ENCODE peak calls at places on chromosomes 12 and 14, in seven cellular contexts. T is stomach, I is PC-3, V is transverse colon, H is heart right ventricle, W is SJCRH30, Z is neuronal stem cell. F is an unnamed sample. For H3K9me3, the result is how much of the 10 kb centered on the place peaks cover.

GRCh38 chr12:110373025-110373876 is 30.3 kb downstream of the ANAPC7 start:
- DNase-seq in T (no peak), I (no peak), V (no peak), H (no peak), W (no peak), Z (no peak), F (no peak)

GRCh38 chr12:6662602-6662905 is 365 bp downstream of the ING4 start:
- DNase-seq in T (no peak), I (no peak), V (no peak), H (no peak), W (no peak), Z (no peak), F (no peak)

GRCh38 chr12:64583395-64584172 is 26.7 kb upstream of the RASSF3 start:
- DNase-seq in T (no peak), I (no peak), V (no peak), H (no peak), W (no peak), Z (no peak), F (no peak)

GRCh38 chr14:64501326-64502171 is 2.1 kb downstream of the ZBTB25 start:
- DNase-seq in T (peak), I (peak), V (peak), H (peak), W (peak), Z (no peak), F (no peak)

GRCh38 chr12:26317942-26318565 is 122.7 kb downstream of the SSPN start:
- DNase-seq in T (no peak), I (peak), V (no peak), H (no peak), W (no peak), Z (no peak), F (no peak)

GRCh38 chr14:64556526-64556925 is 6.8 kb downstream of the PPP1R36 start:
- DNase-seq in T (no peak), I (peak), V (no peak), H (no peak), W (no peak), Z (no peak), F (no peak)

GRCh38 chr12:81078469-81079196 is 754 bp downstream of the ACSS3 start:
- DNase-seq in T (no peak), I (no peak), V (no peak), H (no peak), W (peak), Z (no peak), F (no peak)

GRCh38 chr12:71665109-71665476 is 992 bp downstream of the THAP2 start:
- DNase-seq in T (peak), I (peak), V (no peak), H (no peak), W (no peak), Z (no peak), F (no peak)

GRCh38 chr14:92717571-92718042 is 30.8 kb downstream of the LGMN start:
- DNase-seq in T (no peak), I (no peak), V (no peak), H (no peak), W (no peak), Z (no peak), F (no peak)

GRCh38 chr12:69908208-69908607 is 83.2 kb downstream of the MYRFL start:
- DNase-seq in T (no peak), I (no peak), V (no peak), H (no peak), W (no peak), Z (no peak), F (no peak)

GRCh38 chr14:93430319-93430801 is 379 bp upstream of the UNC79 start:
- DNase-seq in T (no peak), I (no peak), V (no peak), H (no peak), W (no peak), Z (peak), F (no peak)

GRCh38 chr12:49673446-49674317 is 33.5 kb downstream of the FMNL3 start:
- DNase-seq in T (peak), I (no peak), V (peak), H (peak), W (peak), Z (peak), F (no peak)

GRCh38 chr14:38989917-38990546 is 113.0 kb downstream of the SEC23A start:
- DNase-seq in T (no peak), I (no peak), V (no peak), H (no peak), W (no peak), Z (no peak), F (no peak)

GRCh38 chr12:105562727-105563072 is 232.2 kb downstream of the C12orf75 start:
- DNase-seq in T (peak), I (no peak), V (peak), H (no peak), W (peak), Z (no peak), F (no peak)

GRCh38 chr12:62898568-62898967 is 36.4 kb downstream of the PPM1H start:
- DNase-seq in T (no peak), I (peak), V (no peak), H (no peak), W (no peak), Z (no peak), F (no peak)

GRCh38 chr14:71029236-71029781 is 122.0 kb downstream of the PCNX1 start:
- DNase-seq in T (no peak), I (no peak), V (no peak), H (no peak), W (no peak), Z (no peak), F (no peak)

GRCh38 chr12:113961921-113962710 is 4.0 kb downstream of the RBM19 start:
- DNase-seq in T (no peak), I (peak), V (no peak), H (no peak), W (no peak), Z (no peak), F (no peak)

GRCh38 chr12:6536894-6537579 is 2.7 kb downstream of the GAPDH start:
- DNase-seq in T (no peak), I (no peak), V (no peak), H (no peak), W (no peak), Z (no peak), F (no peak)

GRCh38 chr12:56932867-56933266 is 1.3 kb downstream of the SDR9C7 start:
- DNase-seq in T (no peak), I (no peak), V (peak), H (peak), W (no peak), Z (no peak), F (no peak)

GRCh38 chr12:86193931-86194330 is 62.3 kb downstream of the MGAT4C start:
- DNase-seq in T (no peak), I (peak), V (no peak), H (no peak), W (no peak), Z (no peak), F (no peak)

GRCh38 chr14:81710232-81710845 is 176.7 kb upstream of the SEL1L start:
- DNase-seq in T (no peak), I (peak), V (no peak), H (no peak), W (peak), Z (peak), F (no peak)

GRCh38 chr14:72550513-72550912 is 343.4 kb downstream of the DPF3 start:
- DNase-seq in T (no peak), I (no peak), V (no peak), H (no peak), W (no peak), Z (no peak), F (no peak)

GRCh38 chr14:26323781-26324363 is 274.0 kb downstream of the NOVA1 start:
- DNase-seq in T (no peak), I (no peak), V (no peak), H (no peak), W (no peak), Z (peak), F (no peak)

GRCh38 chr12:82686223-82687019 is at the start of gene TMTC2:
- DNase-seq in T (peak), I (peak), V (peak), H (peak), W (peak), Z (peak), F (peak)

GRCh38 chr14:104436741-104437701 is 142.5 kb upstream of the C14orf180 start:
- DNase-seq in T (peak), I (no peak), V (peak), H (peak), W (no peak), Z (no peak), F (no peak)

GRCh38 chr12:118034429-118035193 is 18.1 kb downstream of the RFC5 start:
- DNase-seq in T (no peak), I (peak), V (peak), H (no peak), W (peak), Z (no peak), F (no peak)

GRCh38 chr12:71655495-71655894 is 8.2 kb downstream of the ZFC3H1 start:
- DNase-seq in T (no peak), I (no peak), V (no peak), H (no peak), W (no peak), Z (no peak), F (no peak)

GRCh38 chr14:105842105-105842504 is 315.7 kb downstream of the TMEM121 start:
- DNase-seq in T (no peak), I (no peak), V (no peak), H (no peak), W (no peak), Z (no peak), F (no peak)

GRCh38 chr14:105844810-105845724 is 318.7 kb downstream of the TMEM121 start:
- DNase-seq in T (no peak), I (no peak), V (no peak), H (no peak), W (no peak), Z (no peak), F (no peak)

GRCh38 chr14:105845725-105846309 is 319.4 kb downstream of the TMEM121 start:
- DNase-seq in T (no peak), I (no peak), V (no peak), H (no peak), W (no peak), Z (no peak), F (no peak)

GRCh38 chr14:105843444-105844046 is 317.2 kb downstream of the TMEM121 start:
- DNase-seq in T (no peak), I (no peak), V (no peak), H (no peak), W (no peak), Z (no peak), F (no peak)

DNA sequence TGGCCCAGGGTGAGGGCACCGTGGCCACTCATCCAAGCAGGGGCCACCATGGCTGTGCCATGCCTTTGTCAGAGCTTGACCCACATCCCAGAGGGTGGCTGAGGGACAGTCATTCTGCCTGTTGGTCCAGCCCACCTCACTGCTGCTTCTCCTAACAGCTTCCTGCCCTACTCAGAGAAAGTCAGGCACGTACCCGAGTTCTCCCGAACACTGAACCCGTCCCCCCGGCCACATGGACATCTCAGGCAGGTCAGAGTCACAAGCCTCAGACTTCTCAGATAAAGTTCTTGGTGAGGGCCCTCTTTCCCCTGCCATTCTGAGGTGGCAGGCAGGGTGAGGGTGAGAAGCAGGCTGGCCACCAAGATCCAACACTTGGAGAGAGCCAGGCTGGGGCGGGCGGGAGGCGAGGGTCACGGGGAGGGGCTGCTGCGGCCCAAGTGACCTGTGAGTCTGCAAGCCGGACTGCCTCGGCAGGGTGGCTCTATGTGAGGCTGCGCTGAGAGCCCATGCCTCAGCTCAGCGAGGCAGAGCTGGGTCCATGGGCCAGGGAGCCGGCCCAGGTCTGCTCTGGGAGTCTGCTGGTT is 317.8 kb downstream of the TMEM121 start:
- DNase-seq in T (no peak), I (no peak), V (no peak), H (no peak), W (no peak), Z (no peak), F (no peak)
- H3K9me3 ChIP-seq in T (under half), I (under half), V (under half), H (under half), W (under half), Z (under half), F (under half)

DNA sequence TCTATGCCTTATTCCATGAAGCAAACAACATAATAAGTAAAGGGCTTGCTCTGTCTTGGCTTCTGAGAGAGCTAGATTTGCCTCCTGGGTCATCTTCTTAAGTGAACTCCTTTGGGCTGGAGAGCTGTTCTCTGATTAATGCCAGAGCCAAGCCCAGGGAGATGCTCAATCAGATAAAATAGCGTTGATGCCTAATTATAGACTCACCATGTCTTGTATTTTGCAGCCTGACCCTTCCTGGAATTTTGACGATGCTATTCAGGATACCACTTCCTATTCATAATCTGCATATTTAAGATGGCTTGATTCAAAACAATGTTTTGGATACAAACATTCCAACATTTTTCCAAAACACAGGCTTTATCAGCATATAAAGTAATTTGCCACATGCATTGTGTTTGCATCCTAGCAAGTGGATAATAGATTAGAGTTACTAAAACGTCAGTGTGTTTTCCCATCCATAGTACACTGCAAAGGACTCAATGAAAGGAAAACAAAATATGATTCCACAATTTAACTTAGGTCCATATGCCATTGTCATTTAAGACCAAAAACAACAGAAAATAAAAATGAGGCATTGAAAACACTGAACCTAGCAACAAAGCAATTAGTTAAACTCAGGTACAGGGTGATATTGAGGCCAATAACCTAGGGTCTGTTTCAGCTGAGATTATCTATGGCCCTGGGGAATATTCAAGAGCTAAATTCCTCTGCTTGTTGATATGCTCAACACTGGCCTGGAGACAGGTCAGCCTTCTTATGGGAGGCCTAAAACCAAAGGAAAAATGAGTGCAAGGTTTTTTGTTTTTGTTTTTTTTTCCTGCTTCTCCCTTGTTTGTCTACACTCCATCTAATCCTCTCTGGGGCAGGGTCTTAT is 184.2 kb upstream of the FOXN3 start:
- DNase-seq in T (no peak), I (no peak), V (no peak), H (no peak), W (no peak), Z (no peak), F (no peak)
- H3K9me3 ChIP-seq in T (under half), I (under half), V (under half), H (under half), W (under half), Z (under half), F (under half)

GRCh38 chr12:76866146-76866545 is 12.7 kb downstream of the CSRP2 start:
- DNase-seq in T (no peak), I (no peak), V (no peak), H (no peak), W (peak), Z (peak), F (no peak)
- H3K9me3 ChIP-seq in T (under half), I (under half), V (under half), H (under half), W (under half), Z (under half), F (under half)

GRCh38 chr14:48771717-48772116 is 814.5 kb downstream of the RPS29 start:
- DNase-seq in T (no peak), I (no peak), V (no peak), H (no peak), W (no peak), Z (no peak), F (no peak)
- H3K9me3 ChIP-seq in T (under half), I (under half), V (under half), H (under half), W (under half), Z (under half), F (under half)

GRCh38 chr12:51953925-51954324 is 2.4 kb downstream of the ACVR1B start:
- DNase-seq in T (no peak), I (no peak), V (no peak), H (no peak), W (no peak), Z (no peak), F (no peak)
- H3K9me3 ChIP-seq in T (under half), I (under half), V (under half), H (under half), W (under half), Z (under half), F (under half)

GRCh38 chr14:28116716-28117115 is 649.9 kb upstream of the FOXG1 start:
- DNase-seq in T (no peak), I (no peak), V (no peak), H (no peak), W (no peak), Z (no peak), F (no peak)

GRCh38 chr14:28119849-28120248 is 646.7 kb upstream of the FOXG1 start:
- DNase-seq in T (no peak), I (peak), V (no peak), H (no peak), W (no peak), Z (no peak), F (no peak)

GRCh38 chr14:28121512-28122297 is 644.9 kb upstream of the FOXG1 start:
- DNase-seq in T (no peak), I (no peak), V (no peak), H (no peak), W (no peak), Z (peak), F (no peak)
- H3K9me3 ChIP-seq in T (under half), I (under half), V (under half), H (under half), W (under half), Z (under half), F (under half)

DNA sequence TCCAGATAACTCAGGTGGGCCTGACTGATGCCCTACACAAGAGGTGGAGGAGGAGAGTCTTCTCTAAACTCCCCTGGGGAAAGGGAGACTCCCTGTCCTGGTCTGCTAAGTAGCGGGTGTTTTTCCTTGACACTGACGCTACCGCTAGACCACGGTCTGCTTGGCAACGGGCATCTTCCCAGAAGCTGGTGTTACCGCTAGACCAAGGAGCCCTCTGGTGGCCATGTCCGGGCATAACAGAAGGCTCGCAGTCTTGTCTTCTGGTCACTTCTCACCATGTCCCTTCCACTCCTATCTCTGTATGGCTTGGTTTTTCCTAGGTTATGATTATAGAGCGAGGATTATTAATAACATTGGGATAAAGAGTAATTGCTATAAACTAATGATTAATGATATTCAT is 965.5 kb downstream of the TMEM121 start:
- DNase-seq in T (no peak), I (peak), V (peak), H (no peak), W (peak), Z (no peak), F (no peak)
- H3K9me3 ChIP-seq in T (under half), I (under half), V (under half), H (under half), W (under half), Z (under half), F (under half)

GRCh38 chr14:53140585-53140984 is 12.5 kb downstream of the DDHD1 start:
- DNase-seq in T (no peak), I (no peak), V (no peak), H (no peak), W (no peak), Z (no peak), F (no peak)

GRCh38 chr14:53147208-53147607 is 5.9 kb downstream of the DDHD1 start:
- DNase-seq in T (no peak), I (no peak), V (no peak), H (no peak), W (no peak), Z (no peak), F (no peak)

GRCh38 chr14:53147893-53148292 is 5.2 kb downstream of the DDHD1 start:
- DNase-seq in T (no peak), I (no peak), V (no peak), H (no peak), W (no peak), Z (no peak), F (no peak)

GRCh38 chr14:53146739-53147138 is 6.4 kb downstream of the DDHD1 start:
- DNase-seq in T (no peak), I (no peak), V (no peak), H (no peak), W (no peak), Z (no peak), F (no peak)

GRCh38 chr14:53144244-53144643 is 8.9 kb downstream of the DDHD1 start:
- DNase-seq in T (no peak), I (no peak), V (no peak), H (no peak), W (no peak), Z (no peak), F (no peak)
- H3K9me3 ChIP-seq in T (under half), I (under half), V (under half), H (under half), W (under half), Z (under half), F (under half)

DNA sequence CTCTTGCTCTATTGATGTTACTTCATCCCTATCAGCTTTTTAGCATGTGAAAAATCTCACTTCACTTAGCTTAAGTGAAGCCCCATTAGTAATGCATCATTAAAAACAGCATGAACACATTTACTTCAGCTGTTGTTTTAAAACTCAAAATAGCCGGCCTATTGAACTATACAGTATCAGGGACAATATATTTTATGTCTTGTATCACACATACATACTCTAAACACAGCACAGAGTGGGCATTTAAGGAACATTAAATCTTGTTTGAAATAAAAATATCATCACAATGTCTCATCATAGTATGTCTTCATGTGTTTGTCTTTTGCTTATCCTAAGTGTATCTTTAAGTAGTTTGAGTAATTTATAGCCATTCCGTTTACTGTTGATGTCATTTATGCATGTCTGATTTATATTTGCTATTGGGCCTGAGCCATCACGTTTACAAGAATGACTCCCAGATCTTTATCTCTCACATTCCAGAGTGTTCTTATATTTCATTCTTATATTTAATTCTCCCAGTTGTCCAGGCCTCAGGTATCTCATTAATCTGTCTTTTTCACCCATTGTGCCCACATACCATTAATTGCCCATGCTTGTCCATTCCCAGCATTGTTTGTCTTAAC is 57.5 kb downstream of the ARHGAP5 start:
- DNase-seq in T (no peak), I (peak), V (no peak), H (no peak), W (peak), Z (no peak), F (no peak)
- H3K9me3 ChIP-seq in T (under half), I (under half), V (under half), H (under half), W (under half), Z (half or more), F (under half)

F was measured in T-helper 17 cell.